ENCODE peak calls at places on chromosomes 2 and 18, in four cellular contexts. One of them, this sample, is unnamed.

GRCh38 chr18:66160007-66160406 is 409.2 kb downstream of the CDH7 start:
- DNase-seq in Calu3: no peak
- DNase-seq in BJ: no peak
- DNase-seq in cardiac muscle cell: no peak
- DNase-seq in this sample: no peak

GRCh38 chr2:9405636-9406035 is 17.7 kb downstream of the ITGB1BP1 start:
- DNase-seq in Calu3: no peak
- DNase-seq in BJ: no peak
- DNase-seq in cardiac muscle cell: no peak
- DNase-seq in this sample: no peak

GRCh38 chr2:232310189-232310588 is 68.4 kb upstream of the ALPP start:
- DNase-seq in Calu3: no peak
- DNase-seq in BJ: no peak
- DNase-seq in cardiac muscle cell: no peak
- DNase-seq in this sample: no peak

GRCh38 chr18:37578886-37579513 is 13.4 kb upstream of the CELF4 start:
- DNase-seq in Calu3: peak
- DNase-seq in BJ: no peak
- DNase-seq in cardiac muscle cell: peak
- DNase-seq in this sample: no peak

GRCh38 chr2:8004250-8004681 is 677.6 kb upstream of the ID2 start:
- DNase-seq in Calu3: no peak
- DNase-seq in BJ: peak
- DNase-seq in cardiac muscle cell: peak
- DNase-seq in this sample: no peak

GRCh38 chr18:58714821-58715220 is 43.6 kb downstream of the MALT1 start:
- DNase-seq in Calu3: no peak
- DNase-seq in BJ: no peak
- DNase-seq in cardiac muscle cell: no peak
- DNase-seq in this sample: no peak

GRCh38 chr2:45399040-45399784 is 211.9 kb downstream of the SRBD1 start:
- DNase-seq in Calu3: no peak
- DNase-seq in BJ: no peak
- DNase-seq in cardiac muscle cell: no peak
- DNase-seq in this sample: no peak

GRCh38 chr2:96957299-96957698 is 29.1 kb downstream of the FAM178B start:
- DNase-seq in Calu3: no peak
- DNase-seq in BJ: no peak
- DNase-seq in cardiac muscle cell: no peak
- DNase-seq in this sample: no peak

GRCh38 chr18:27223570-27224340 is 38.6 kb upstream of the CHST9 start:
- DNase-seq in Calu3: peak
- DNase-seq in BJ: no peak
- DNase-seq in cardiac muscle cell: no peak
- DNase-seq in this sample: no peak

GRCh38 chr2:38991899-38992298 is 102.2 kb downstream of the ARHGEF33 start:
- DNase-seq in Calu3: no peak
- DNase-seq in BJ: no peak
- DNase-seq in cardiac muscle cell: no peak
- DNase-seq in this sample: no peak

GRCh38 chr18:13039806-13040205 is 48.6 kb downstream of the CEP192 start:
- DNase-seq in Calu3: no peak
- DNase-seq in BJ: no peak
- DNase-seq in cardiac muscle cell: no peak
- DNase-seq in this sample: no peak

GRCh38 chr18:57943723-57944122 is 100.3 kb upstream of the NEDD4L start:
- DNase-seq in Calu3: no peak
- DNase-seq in BJ: peak
- DNase-seq in cardiac muscle cell: no peak
- DNase-seq in this sample: peak

GRCh38 chr18:75033516-75033915 is 175.4 kb downstream of the PTGR3 start:
- DNase-seq in Calu3: no peak
- DNase-seq in BJ: no peak
- DNase-seq in cardiac muscle cell: no peak
- DNase-seq in this sample: no peak

GRCh38 chr18:11850821-11851155 is 425 bp upstream of the CHMP1B start:
- DNase-seq in Calu3: no peak
- DNase-seq in BJ: peak
- DNase-seq in cardiac muscle cell: peak
- DNase-seq in this sample: no peak

GRCh38 chr18:12543697-12544096 is 114.2 kb downstream of the SPIRE1 start:
- DNase-seq in Calu3: no peak
- DNase-seq in BJ: no peak
- DNase-seq in cardiac muscle cell: peak
- DNase-seq in this sample: no peak

This sample was measured in brain pericyte.